ENCODE peak calls at places on chromosomes 2 and 18, in seven cellular contexts. O is osteocyte, R is EL, L is OCI-LY7, K is heart right ventricle, A is NCI-H526, Y is AG04449. D is an unnamed sample.

GRCh38 chr2:158266106-158266505 is 164.4 kb downstream of the UPP2 start:
- DNase-seq in O (no peak), R (no peak), L (no peak), K (no peak), A (no peak), Y (no peak), D (no peak)

GRCh38 chr2:226352941-226353558 is 446.6 kb downstream of the IRS1 start:
- DNase-seq in O (no peak), R (no peak), L (no peak), K (no peak), A (peak; percentile 90), Y (no peak), D (no peak)

GRCh38 chr2:157930728-157931127 is 54.6 kb upstream of the ACVR1 start:
- DNase-seq in O (no peak), R (no peak), L (no peak), K (no peak), A (no peak), Y (no peak), D (no peak)

GRCh38 chr18:28771849-28772248 is 594.9 kb upstream of the CDH2 start:
- DNase-seq in O (no peak), R (no peak), L (no peak), K (no peak), A (no peak), Y (no peak), D (no peak)

GRCh38 chr2:153405196-153405595 is 73.4 kb downstream of the RPRM start:
- DNase-seq in O (no peak), R (no peak), L (no peak), K (no peak), A (no peak), Y (no peak), D (no peak)

GRCh38 chr18:47729356-47729755 is 201.1 kb downstream of the SMAD2 start:
- DNase-seq in O (no peak), R (no peak), L (no peak), K (no peak), A (no peak), Y (no peak), D (no peak)

GRCh38 chr2:16042201-16042700 is 101.9 kb downstream of the MYCN start:
- DNase-seq in O (no peak), R (no peak), L (no peak), K (no peak), A (no peak), Y (no peak), D (no peak)

GRCh38 chr2:144914622-144915230 is 394.8 kb upstream of the ZEB2 start:
- DNase-seq in O (no peak), R (peak; percentile 23), L (no peak), K (no peak), A (peak; percentile 18), Y (peak; percentile 53), D (no peak)

GRCh38 chr2:46229134-46230063 is 67.8 kb upstream of the EPAS1 start:
- DNase-seq in O (no peak), R (no peak), L (no peak), K (no peak), A (no peak), Y (no peak), D (no peak)

GRCh38 chr2:26605969-26606846 is 35.0 kb downstream of the CIB4 start:
- DNase-seq in O (peak; percentile 80), R (no peak), L (no peak), K (no peak), A (no peak), Y (no peak), D (no peak)

GRCh38 chr2:19403785-19404184 is 45.4 kb upstream of the OSR1 start:
- DNase-seq in O (no peak), R (no peak), L (no peak), K (no peak), A (no peak), Y (no peak), D (no peak)

GRCh38 chr2:201116115-201116958 is at the start of gene CFLAR:
- DNase-seq in O (no peak), R (peak; percentile 78), L (peak; percentile 68), K (peak; percentile 82), A (peak; percentile 79), Y (no peak), D (peak; percentile 64)

GRCh38 chr2:216560695-216561370 is 62.2 kb downstream of the RPL37A start:
- DNase-seq in O (no peak), R (peak; percentile 60), L (no peak), K (no peak), A (no peak), Y (no peak), D (peak; percentile 50)

GRCh38 chr2:10765914-10766313 is 44.5 kb downstream of the ATP6V1C2 start:
- DNase-seq in O (no peak), R (no peak), L (no peak), K (no peak), A (no peak), Y (no peak), D (no peak)

GRCh38 chr2:195721042-195721441 is 64.0 kb downstream of the SLC39A10 start:
- DNase-seq in O (no peak), R (no peak), L (no peak), K (no peak), A (no peak), Y (no peak), D (no peak)

GRCh38 chr18:32896781-32897547 is 124.1 kb upstream of the KLHL14 start:
- DNase-seq in O (no peak), R (no peak), L (no peak), K (no peak), A (no peak), Y (no peak), D (no peak)

GRCh38 chr2:85326946-85327756 is 638 bp downstream of the TGOLN2 start:
- DNase-seq in O (no peak), R (peak; percentile 48), L (peak; percentile 84), K (peak; percentile 58), A (peak; percentile 51), Y (no peak), D (peak; percentile 53)

GRCh38 chr2:53724511-53724910 is 43.1 kb upstream of the CHAC2 start:
- DNase-seq in O (no peak), R (peak; percentile 50), L (no peak), K (no peak), A (no peak), Y (peak; percentile 41), D (no peak)

GRCh38 chr2:137924019-137924418 is 40.3 kb upstream of the HNMT start:
- DNase-seq in O (no peak), R (no peak), L (no peak), K (no peak), A (no peak), Y (no peak), D (peak; percentile 7)

GRCh38 chr2:179860255-179861026 is 971 bp downstream of the ZNF385B start:
- DNase-seq in O (no peak), R (peak; percentile 2), L (peak; percentile 53), K (no peak), A (peak; percentile 34), Y (no peak), D (peak; percentile 11)

GRCh38 chr18:79950440-79951341 is 762 bp downstream of the SLC66A2 start:
- DNase-seq in O (no peak), R (peak; percentile 37), L (peak; percentile 25), K (no peak), A (peak; percentile 64), Y (no peak), D (peak; percentile 70)

GRCh38 chr2:63424329-63425078 is 163.8 kb downstream of the WDPCP start:
- DNase-seq in O (no peak), R (peak; percentile 43), L (peak; percentile 72), K (no peak), A (peak; percentile 27), Y (no peak), D (peak; percentile 36)

GRCh38 chr2:36780231-36780808 is 83.8 kb downstream of the VIT start:
- DNase-seq in O (no peak), R (peak; percentile 72), L (peak; percentile 62), K (no peak), A (peak; percentile 67), Y (peak; percentile 7), D (peak; percentile 59)

GRCh38 chr2:219350938-219351280 is 18.4 kb upstream of the RESP18 start:
- DNase-seq in O (no peak), R (peak; percentile 9), L (no peak), K (no peak), A (peak; percentile 42), Y (no peak), D (peak; percentile 52)

GRCh38 chr2:85288244-85288725 is 39.5 kb downstream of the TGOLN2 start:
- DNase-seq in O (no peak), R (peak; percentile 65), L (no peak), K (no peak), A (no peak), Y (peak; percentile 50), D (peak; percentile 38)

GRCh38 chr18:11998182-11998581 is 16.9 kb downstream of the IMPA2 start:
- DNase-seq in O (no peak), R (no peak), L (no peak), K (peak; percentile 43), A (no peak), Y (no peak), D (no peak)

GRCh38 chr2:222076978-222077690 is 221.7 kb downstream of the PAX3 start:
- DNase-seq in O (no peak), R (peak; percentile 41), L (no peak), K (no peak), A (no peak), Y (no peak), D (no peak)

GRCh38 chr2:164739966-164740365 is 101.7 kb downstream of the COBLL1 start:
- DNase-seq in O (no peak), R (peak; percentile 61), L (no peak), K (no peak), A (no peak), Y (peak; percentile 31), D (no peak)

GRCh38 chr2:230643576-230644291 is 68.9 kb upstream of the CAB39 start:
- DNase-seq in O (no peak), R (no peak), L (peak; percentile 36), K (peak; percentile 27), A (no peak), Y (no peak), D (no peak)

GRCh38 chr2:205685314-205686230 is 3.3 kb downstream of the NRP2 start:
- DNase-seq in O (no peak), R (peak; percentile 76), L (no peak), K (no peak), A (peak; percentile 69), Y (no peak), D (peak; percentile 82)

GRCh38 chr2:12619975-12620374 is 96.8 kb upstream of the TRIB2 start:
- DNase-seq in O (no peak), R (peak; percentile 84), L (no peak), K (no peak), A (no peak), Y (peak; percentile 79), D (peak; percentile 56)